ENCODE peak calls at places on chromosomes 2 and 18, in ten cellular contexts. R is stimulated activated CD4-positive, alpha-beta T cell treated with anti-CD3 and anti-CD28 coated beads, Interleukin-1b, Interleukin-23, amount 100 ng/mL, for 1 hour; A is activated T-cell treated with anti-CD3 and anti-CD28 coated beads for 1 hour; V is GM20000; N is T-cell; U is effector CD4-positive, alpha-beta T cell; Q is hepatic stellate cell; I is heart right ventricle; L is NT2/D1; F is upper lobe of right lung. P is an unnamed sample.

GRCh38 chr18:32674491-32674890 is 98.3 kb downstream of the KLHL14 start:
- DNase-seq in R (no peak), V (no peak), L (no peak), N (no peak), I (no peak), U (no peak), A (no peak), Q (no peak), F (no peak), P (no peak)

GRCh38 chr18:79210002-79210910 is 141.1 kb downstream of the ATP9B start:
- DNase-seq in N (no peak), Q (no peak), V (no peak), A (no peak), F (no peak), R (no peak), L (no peak), I (no peak), U (no peak), P (no peak)

GRCh38 chr2:239149501-239149900 is 251.3 kb downstream of the HDAC4 start:
- DNase-seq in A (no peak), U (no peak), L (no peak), V (no peak), Q (no peak), I (no peak), N (no peak), R (no peak), F (peak), P (no peak)

GRCh38 chr2:101616411-101616810 is 81.1 kb upstream of the MAP4K4 start:
- DNase-seq in Q (no peak), R (no peak), L (no peak), A (no peak), F (no peak), U (no peak), N (no peak), V (no peak), I (peak), P (no peak)

GRCh38 chr2:174683392-174683759 is 80.9 kb downstream of the CHRNA1 start:
- DNase-seq in R (no peak), N (no peak), Q (peak), V (peak), U (no peak), I (no peak), A (no peak), F (no peak), L (no peak), P (no peak)

GRCh38 chr2:210599476-210599875 is 43.1 kb downstream of the CPS1 start:
- DNase-seq in U (no peak), L (no peak), V (no peak), Q (no peak), N (no peak), A (no peak), R (no peak), I (no peak), F (no peak), P (no peak)

GRCh38 chr2:236086971-236087465 is 81.2 kb downstream of the GBX2 start:
- DNase-seq in V (no peak), R (no peak), Q (no peak), I (no peak), N (no peak), A (no peak), L (peak), U (no peak), F (no peak), P (no peak)

GRCh38 chr2:65240657-65241056 is 13.0 kb downstream of the ACTR2 start:
- DNase-seq in N (no peak), I (no peak), Q (no peak), F (no peak), V (no peak), U (no peak), L (no peak), A (no peak), R (no peak), P (no peak)

GRCh38 chr2:42754776-42755140 is 9.2 kb downstream of the OXER1 start:
- DNase-seq in Q (no peak), R (no peak), V (no peak), U (no peak), F (no peak), N (no peak), A (no peak), I (no peak), L (no peak), P (no peak)

GRCh38 chr18:25842665-25843064 is 247.7 kb downstream of the SS18 start:
- DNase-seq in Q (no peak), I (no peak), N (no peak), U (no peak), F (no peak), L (no peak), R (no peak), A (no peak), V (no peak), P (no peak)

GRCh38 chr2:240344904-240345303 is 90.6 kb upstream of the GPC1 start:
- DNase-seq in Q (no peak), U (no peak), L (no peak), R (no peak), F (no peak), I (no peak), N (no peak), A (no peak), V (no peak), P (no peak)